ENCODE peak calls at places on chromosomes 6 and 20, in four cellular contexts. C is T-helper 2 cell; V is stimulated activated naive B cell treated with anti-CD40 and anti-IgM and Interleukin-4, amounts not matched to agents 10 μg/mL and 1 μg/mL and 100 μg/mL, for 72 hours; H is stimulated activated CD4-positive, alpha-beta T cell treated with anti-CD3 and anti-CD28 coated beads, TNF-alpha, amount 100 ng/mL, for 48 hours. Z is an unnamed sample.

GRCh38 chr6:108260126-108260808 is 573 bp downstream of the SNX3 start:
- DNase-seq in C (peak; percentile 10), V (peak; percentile 26), H (no peak), Z (peak; percentile 71)

GRCh38 chr20:32484221-32485125 is 100.7 kb downstream of the NOL4L start:
- DNase-seq in C (no peak), V (no peak), H (no peak), Z (no peak)

GRCh38 chr6:34142599-34142998 is 3.3 kb downstream of the GRM4 start:
- DNase-seq in C (no peak), V (no peak), H (no peak), Z (no peak)

GRCh38 chr6:157649311-157650260 is 173.5 kb upstream of the SNX9 start:
- DNase-seq in C (no peak), V (no peak), H (no peak), Z (no peak)

GRCh38 chr6:159821111-159821510 is 21.0 kb downstream of the PNLDC1 start:
- DNase-seq in C (no peak), V (no peak), H (no peak), Z (no peak)

GRCh38 chr6:56713285-56713684 is 70.6 kb upstream of the DST start:
- DNase-seq in C (no peak), V (no peak), H (no peak), Z (peak; percentile 78)

GRCh38 chr6:137148291-137149076 is 25.0 kb downstream of the IL22RA2 start:
- DNase-seq in C (no peak), V (no peak), H (no peak), Z (peak; percentile 79)

GRCh38 chr6:46491201-46491788 is at the start of gene RCAN2:
- DNase-seq in C (peak; percentile 7), V (peak; percentile 17), H (no peak), Z (peak; percentile 23)

Z was measured in fibroblast of villous mesenchyme.